ENCODE peak calls at places on chromosomes 12 and 14, in six cellular contexts. J, I, S, U, M and N are unnamed samples.
A peak's percentile ranks its signal among the peaks of the same experiment; 100 is the strongest.

GRCh38 chr12:17030338-17030737 is 424.4 kb upstream of the LMO3 start:
- DNase-seq in J (no peak), I (no peak), S (no peak), U (no peak), M (no peak), N (no peak)

GRCh38 chr12:77998236-77998786 is 167.6 kb downstream of the NAV3 start:
- DNase-seq in J (no peak), I (no peak), S (no peak), U (no peak), M (no peak), N (no peak)

GRCh38 chr12:64995831-64996230 is 125.3 kb downstream of the WIF1 start:
- DNase-seq in J (no peak), I (no peak), S (no peak), U (no peak), M (no peak), N (no peak)

GRCh38 chr12:58314610-58315009 is 373.2 kb downstream of the ATP23 start:
- DNase-seq in J (no peak), I (no peak), S (peak; percentile 72), U (no peak), M (peak; percentile 69), N (no peak)

GRCh38 chr12:48027183-48028002 is 23.1 kb upstream of the COL2A1 start:
- DNase-seq in J (no peak), I (no peak), S (no peak), U (no peak), M (no peak), N (no peak)

GRCh38 chr12:119183942-119184695 is 5.4 kb downstream of the HSPB8 start:
- DNase-seq in J (peak; percentile 52), I (no peak), S (no peak), U (no peak), M (no peak), N (no peak)

GRCh38 chr14:32524609-32525391 is 195.7 kb downstream of the AKAP6 start:
- DNase-seq in J (no peak), I (no peak), S (peak; percentile 8), U (no peak), M (no peak), N (no peak)

GRCh38 chr12:25054783-25055144 is 105.9 kb upstream of the BCAT1 start:
- DNase-seq in J (no peak), I (no peak), S (peak; percentile 66), U (no peak), M (peak; percentile 13), N (no peak)

GRCh38 chr14:77707724-77708408 is at the start of the genes ALKBH1 and SLIRP:
- DNase-seq in J (peak; percentile 92), I (peak; percentile 52), S (peak; percentile 72), U (peak; percentile 90), M (peak; percentile 74), N (peak; percentile 81)

GRCh38 chr14:99322731-99323599 is 51.0 kb upstream of the BCL11B start:
- DNase-seq in J (no peak), I (no peak), S (no peak), U (no peak), M (no peak), N (no peak)

GRCh38 chr14:70186826-70187483 is 1.8 kb downstream of the SLC8A3 start:
- DNase-seq in J (no peak), I (no peak), S (no peak), U (peak; percentile 63), M (peak; percentile 32), N (peak; percentile 97)

GRCh38 chr12:69240625-69240984 is 1.2 kb downstream of the CPSF6 start:
- DNase-seq in J (no peak), I (no peak), S (peak; percentile 11), U (peak; percentile 19), M (no peak), N (no peak)

GRCh38 chr12:69239922-69240624 is 704 bp downstream of the CPSF6 start:
- DNase-seq in J (peak; percentile 71), I (peak; percentile 65), S (peak; percentile 15), U (peak; percentile 71), M (no peak), N (peak; percentile 36)

GRCh38 chr12:69241444-69242092 is 2.2 kb downstream of the CPSF6 start:
- DNase-seq in J (no peak), I (no peak), S (peak; percentile 10), U (no peak), M (no peak), N (no peak)

GRCh38 chr12:69239286-69239921 is at the start of gene CPSF6:
- DNase-seq in J (peak; percentile 98), I (peak; percentile 93), S (peak; percentile 84), U (peak; percentile 98), M (peak; percentile 90), N (peak; percentile 93)

DNA sequence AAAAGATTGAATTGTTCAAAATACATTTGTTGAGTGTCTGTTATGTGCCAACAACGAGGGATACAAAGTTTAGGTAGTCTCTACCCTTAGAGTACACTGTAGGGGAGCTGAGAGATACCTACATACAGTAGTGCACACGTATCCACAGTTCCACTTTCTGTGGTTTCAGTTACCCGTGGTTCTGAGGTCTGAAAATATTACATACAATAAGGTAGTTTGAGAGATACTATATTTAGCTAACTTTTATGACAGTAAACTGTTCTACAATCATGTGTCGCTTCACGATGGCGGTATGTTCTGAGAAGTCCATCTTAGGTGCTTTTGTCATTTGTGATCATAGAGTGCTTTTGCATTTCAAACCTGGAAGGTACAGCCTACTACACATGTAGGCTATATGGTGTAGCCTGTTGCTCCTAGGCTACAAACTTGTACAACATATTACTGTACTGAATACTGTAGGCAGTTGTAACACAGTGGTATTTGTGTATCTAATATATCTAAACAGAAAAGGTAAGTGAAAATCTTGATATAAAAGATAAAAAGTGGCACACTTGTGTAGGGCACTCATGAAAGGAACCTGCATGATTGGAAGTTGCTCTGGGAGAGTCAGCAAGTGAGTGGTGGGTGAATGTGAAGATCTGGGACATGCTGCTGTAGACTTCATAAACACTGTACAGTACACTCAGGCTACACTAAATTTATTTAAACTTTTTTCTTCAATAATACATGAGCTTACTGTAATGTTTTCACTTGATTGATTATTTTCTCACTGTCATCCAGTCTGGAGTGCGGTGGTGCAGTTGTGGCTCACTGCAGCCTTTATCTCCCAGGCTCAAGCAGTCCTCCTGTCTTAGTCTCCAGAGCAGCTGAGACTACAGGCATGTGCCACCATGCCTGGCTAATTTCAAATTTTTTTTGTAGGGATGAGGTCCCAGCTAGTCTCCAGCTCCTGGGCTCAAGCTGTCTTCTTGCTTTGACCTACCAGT is 4.0 kb downstream of the CPSF6 start:
- DNase-seq in J (no peak), I (no peak), S (no peak), U (no peak), M (no peak), N (no peak)
- H3K4me3 ChIP-seq in J (no peak overlapping the region), I (no peak overlapping the region), S (no peak overlapping the region), U (no peak overlapping the region), M (no peak overlapping the region), N (no peak overlapping the region)

GRCh38 chr12:89456565-89456964 is 68.0 kb downstream of the GALNT4 start:
- DNase-seq in J (no peak), I (no peak), S (no peak), U (no peak), M (no peak), N (no peak)

GRCh38 chr12:89464974-89465592 is 59.5 kb downstream of the GALNT4 start:
- DNase-seq in J (no peak), I (no peak), S (peak; percentile 16), U (no peak), M (no peak), N (no peak)

GRCh38 chr12:89461190-89461589 is 63.4 kb downstream of the GALNT4 start:
- DNase-seq in J (no peak), I (no peak), S (peak; percentile 25), U (no peak), M (no peak), N (no peak)

GRCh38 chr12:89461649-89462612 is 62.7 kb downstream of the GALNT4 start:
- DNase-seq in J (no peak), I (no peak), S (peak; percentile 82), U (peak; percentile 65), M (no peak), N (no peak)
- H3K4me3 ChIP-seq in J (no peak overlapping the region), I (no peak overlapping the region), S (peak overlapping the region; percentile 20), U (no peak overlapping the region), M (no peak overlapping the region), N (no peak overlapping the region)

GRCh38 chr12:13238204-13238603 is 41.7 kb downstream of the EMP1 start:
- DNase-seq in J (no peak), I (no peak), S (no peak), U (no peak), M (no peak), N (no peak)
- H3K4me3 ChIP-seq in J (no peak overlapping the region), I (no peak overlapping the region), S (no peak overlapping the region), U (no peak overlapping the region), M (no peak overlapping the region), N (no peak overlapping the region)

GRCh38 chr14:61178226-61179060 is 102.7 kb downstream of the TMEM30B start:
- DNase-seq in J (peak; percentile 71), I (no peak), S (peak; percentile 99), U (peak; percentile 29), M (peak; percentile 95), N (peak; percentile 47)

GRCh38 chr14:61176686-61177085 is 104.5 kb downstream of the TMEM30B start:
- DNase-seq in J (no peak), I (no peak), S (no peak), U (no peak), M (no peak), N (no peak)

GRCh38 chr14:61179061-61179675 is 102.0 kb downstream of the TMEM30B start:
- DNase-seq in J (no peak), I (no peak), S (peak; percentile 26), U (no peak), M (peak; percentile 29), N (no peak)

GRCh38 chr14:61179776-61180398 is 101.3 kb downstream of the TMEM30B start:
- DNase-seq in J (no peak), I (no peak), S (peak; percentile 58), U (no peak), M (peak; percentile 16), N (no peak)

DNA sequence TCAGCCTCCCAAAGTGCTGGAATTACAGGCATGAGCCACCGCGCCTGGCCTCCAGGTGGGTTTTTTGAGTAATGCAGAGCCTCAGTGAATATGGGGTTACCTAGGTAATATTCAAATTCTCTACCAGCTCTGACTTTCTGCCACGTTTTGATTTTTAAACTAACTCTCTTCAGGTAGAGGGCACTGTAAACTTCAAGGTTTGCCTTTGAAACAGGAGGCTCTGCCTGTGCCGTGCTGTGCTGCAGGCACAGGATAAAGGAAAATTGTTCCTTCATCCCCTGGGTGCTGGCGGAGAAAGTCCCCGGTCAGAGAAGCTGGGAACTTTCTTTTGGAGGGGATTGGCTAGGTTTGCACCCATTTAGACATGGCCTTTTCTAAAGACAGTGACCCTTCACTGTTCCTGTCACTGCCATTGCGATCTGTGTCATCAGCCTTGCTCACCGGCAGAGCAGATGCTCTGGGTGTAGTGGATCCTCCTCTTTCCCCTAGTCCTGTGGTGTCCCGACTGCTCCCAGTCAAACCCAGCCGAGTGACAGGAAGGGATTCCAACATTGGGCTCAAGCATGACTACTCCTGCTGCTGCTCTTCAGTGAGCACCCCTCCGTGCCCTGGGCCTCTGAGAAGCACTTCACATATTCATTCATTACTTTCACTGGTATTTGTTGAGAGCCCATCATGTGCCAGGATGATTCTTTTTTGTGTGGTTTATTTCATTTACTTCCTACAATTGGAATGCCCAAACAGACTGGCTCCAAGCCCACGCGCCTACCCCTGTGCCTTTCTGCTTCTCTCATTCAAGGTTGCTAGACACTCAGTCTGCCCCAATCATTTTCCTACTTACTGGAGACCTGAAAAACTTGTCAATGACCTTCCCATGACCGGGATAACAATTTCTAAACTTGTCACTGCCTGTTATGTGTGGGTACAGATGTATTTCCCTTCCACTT is 103.6 kb downstream of the TMEM30B start:
- DNase-seq in J (no peak), I (no peak), S (peak; percentile 31), U (no peak), M (no peak), N (no peak)
- H3K4me3 ChIP-seq in J (no peak overlapping the region), I (no peak overlapping the region), S (no peak overlapping the region), U (no peak overlapping the region), M (no peak overlapping the region), N (no peak overlapping the region)